ENCODE peak calls at places on chromosomes 6 and 20, in five cellular contexts. One of them, this sample, is unnamed.

GRCh38 chr6:84798257-84798656 is 33.9 kb upstream of the TBX18 start:
- DNase-seq in HFF-Myc: peak
- DNase-seq in stimulated activated CD8-positive, alpha-beta memory T cell treated with anti-CD3 and anti-CD28 coated beads, Interleukin-7, amount 100 ng/mL, for 24 hours: no peak
- DNase-seq in HEK293T: no peak
- DNase-seq in T-helper 9 cell: no peak
- DNase-seq in this sample: no peak

GRCh38 chr20:58990651-58991445 is 9.8 kb downstream of the NELFCD start:
- DNase-seq in HFF-Myc: no peak
- DNase-seq in stimulated activated CD8-positive, alpha-beta memory T cell treated with anti-CD3 and anti-CD28 coated beads, Interleukin-7, amount 100 ng/mL, for 24 hours: no peak
- DNase-seq in HEK293T: no peak
- DNase-seq in T-helper 9 cell: no peak
- DNase-seq in this sample: no peak

GRCh38 chr6:96101564-96101963 is 85.8 kb downstream of the FUT9 start:
- DNase-seq in HFF-Myc: no peak
- DNase-seq in stimulated activated CD8-positive, alpha-beta memory T cell treated with anti-CD3 and anti-CD28 coated beads, Interleukin-7, amount 100 ng/mL, for 24 hours: no peak
- DNase-seq in HEK293T: no peak
- DNase-seq in T-helper 9 cell: no peak
- DNase-seq in this sample: no peak

GRCh38 chr20:32731882-32732266 is 11.4 kb downstream of the COMMD7 start:
- DNase-seq in HFF-Myc: no peak
- DNase-seq in stimulated activated CD8-positive, alpha-beta memory T cell treated with anti-CD3 and anti-CD28 coated beads, Interleukin-7, amount 100 ng/mL, for 24 hours: no peak
- DNase-seq in HEK293T: no peak
- DNase-seq in T-helper 9 cell: no peak
- DNase-seq in this sample: no peak

GRCh38 chr6:30325873-30326445 is 768 bp upstream of the TRIM39 start:
- DNase-seq in HFF-Myc: peak
- DNase-seq in stimulated activated CD8-positive, alpha-beta memory T cell treated with anti-CD3 and anti-CD28 coated beads, Interleukin-7, amount 100 ng/mL, for 24 hours: peak
- DNase-seq in HEK293T: peak
- DNase-seq in T-helper 9 cell: peak
- DNase-seq in this sample: peak

GRCh38 chr20:63056236-63057132 is 49.7 kb upstream of the BHLHE23 start:
- DNase-seq in HFF-Myc: no peak
- DNase-seq in stimulated activated CD8-positive, alpha-beta memory T cell treated with anti-CD3 and anti-CD28 coated beads, Interleukin-7, amount 100 ng/mL, for 24 hours: peak
- DNase-seq in HEK293T: peak
- DNase-seq in T-helper 9 cell: peak
- DNase-seq in this sample: no peak

GRCh38 chr6:158662607-158663464 is 13.0 kb downstream of the SYTL3 start:
- DNase-seq in HFF-Myc: no peak
- DNase-seq in stimulated activated CD8-positive, alpha-beta memory T cell treated with anti-CD3 and anti-CD28 coated beads, Interleukin-7, amount 100 ng/mL, for 24 hours: no peak
- DNase-seq in HEK293T: no peak
- DNase-seq in T-helper 9 cell: no peak
- DNase-seq in this sample: no peak

GRCh38 chr20:62518911-62519310 is 43.1 kb upstream of the GATA5 start:
- DNase-seq in HFF-Myc: no peak
- DNase-seq in stimulated activated CD8-positive, alpha-beta memory T cell treated with anti-CD3 and anti-CD28 coated beads, Interleukin-7, amount 100 ng/mL, for 24 hours: no peak
- DNase-seq in HEK293T: no peak
- DNase-seq in T-helper 9 cell: no peak
- DNase-seq in this sample: no peak

GRCh38 chr6:141464490-141464889 is 668.2 kb upstream of the GJE1 start:
- DNase-seq in HFF-Myc: no peak
- DNase-seq in stimulated activated CD8-positive, alpha-beta memory T cell treated with anti-CD3 and anti-CD28 coated beads, Interleukin-7, amount 100 ng/mL, for 24 hours: no peak
- DNase-seq in HEK293T: no peak
- DNase-seq in T-helper 9 cell: no peak
- DNase-seq in this sample: no peak

GRCh38 chr20:49214546-49214945 is 4.7 kb upstream of the DDX27 start:
- DNase-seq in HFF-Myc: no peak
- DNase-seq in stimulated activated CD8-positive, alpha-beta memory T cell treated with anti-CD3 and anti-CD28 coated beads, Interleukin-7, amount 100 ng/mL, for 24 hours: no peak
- DNase-seq in HEK293T: no peak
- DNase-seq in T-helper 9 cell: no peak
- DNase-seq in this sample: no peak

GRCh38 chr6:81981812-81982211 is 229.3 kb upstream of the TENT5A start:
- DNase-seq in HFF-Myc: no peak
- DNase-seq in stimulated activated CD8-positive, alpha-beta memory T cell treated with anti-CD3 and anti-CD28 coated beads, Interleukin-7, amount 100 ng/mL, for 24 hours: no peak
- DNase-seq in HEK293T: no peak
- DNase-seq in T-helper 9 cell: no peak
- DNase-seq in this sample: no peak

GRCh38 chr20:53550590-53551187 is 43.0 kb downstream of the ZNF217 start:
- DNase-seq in HFF-Myc: no peak
- DNase-seq in stimulated activated CD8-positive, alpha-beta memory T cell treated with anti-CD3 and anti-CD28 coated beads, Interleukin-7, amount 100 ng/mL, for 24 hours: no peak
- DNase-seq in HEK293T: no peak
- DNase-seq in T-helper 9 cell: no peak
- DNase-seq in this sample: no peak

GRCh38 chr6:6479706-6480250 is 108.7 kb upstream of the LY86 start:
- DNase-seq in HFF-Myc: no peak
- DNase-seq in stimulated activated CD8-positive, alpha-beta memory T cell treated with anti-CD3 and anti-CD28 coated beads, Interleukin-7, amount 100 ng/mL, for 24 hours: no peak
- DNase-seq in HEK293T: no peak
- DNase-seq in T-helper 9 cell: no peak
- DNase-seq in this sample: no peak